ENCODE peak calls at places on chromosomes 1 and 21, in five cellular contexts. One of them, this sample, is unnamed.

GRCh38 chr1:169610110-169610509 is 19.8 kb downstream of the SELP start:
- DNase-seq in cardiac fibroblast: no peak
- DNase-seq in GM13976: no peak
- DNase-seq in glutamatergic neuron: no peak
- DNase-seq in AG10803: no peak
- DNase-seq in this sample: no peak

GRCh38 chr1:219498666-219499065 is 114.2 kb downstream of the ZC3H11B start:
- DNase-seq in cardiac fibroblast: peak; percentile 82
- DNase-seq in GM13976: no peak
- DNase-seq in glutamatergic neuron: no peak
- DNase-seq in AG10803: peak; percentile 70
- DNase-seq in this sample: no peak

GRCh38 chr1:10692401-10693021 is 103.9 kb downstream of the CASZ1 start:
- DNase-seq in cardiac fibroblast: no peak
- DNase-seq in GM13976: peak; percentile 82
- DNase-seq in glutamatergic neuron: no peak
- DNase-seq in AG10803: no peak
- DNase-seq in this sample: no peak

GRCh38 chr1:93816970-93817738 is 61.9 kb downstream of the DNTTIP2 start:
- DNase-seq in cardiac fibroblast: peak; percentile 93
- DNase-seq in GM13976: no peak
- DNase-seq in glutamatergic neuron: no peak
- DNase-seq in AG10803: peak; percentile 73
- DNase-seq in this sample: no peak

GRCh38 chr1:10170362-10170665 is 40.1 kb upstream of the KIF1B start:
- DNase-seq in cardiac fibroblast: no peak
- DNase-seq in GM13976: peak; percentile 50
- DNase-seq in glutamatergic neuron: no peak
- DNase-seq in AG10803: peak; percentile 26
- DNase-seq in this sample: no peak

GRCh38 chr21:45322231-45322959 is 34.7 kb upstream of the POFUT2 start:
- DNase-seq in cardiac fibroblast: no peak
- DNase-seq in GM13976: no peak
- DNase-seq in glutamatergic neuron: no peak
- DNase-seq in AG10803: no peak
- DNase-seq in this sample: no peak

GRCh38 chr1:109152196-109152595 is 38.3 kb downstream of the ELAPOR1 start:
- DNase-seq in cardiac fibroblast: no peak
- DNase-seq in GM13976: no peak
- DNase-seq in glutamatergic neuron: no peak
- DNase-seq in AG10803: no peak
- DNase-seq in this sample: no peak

GRCh38 chr1:5722635-5723157 is 269.5 kb downstream of the NPHP4 start:
- DNase-seq in cardiac fibroblast: no peak
- DNase-seq in GM13976: no peak
- DNase-seq in glutamatergic neuron: no peak
- DNase-seq in AG10803: no peak
- DNase-seq in this sample: no peak

GRCh38 chr1:245212221-245212710 is 57.5 kb downstream of the KIF26B start:
- DNase-seq in cardiac fibroblast: no peak
- DNase-seq in GM13976: no peak
- DNase-seq in glutamatergic neuron: no peak
- DNase-seq in AG10803: no peak
- DNase-seq in this sample: no peak

GRCh38 chr1:88985033-88985432 is 7.4 kb downstream of the KYAT3 start:
- DNase-seq in cardiac fibroblast: peak; percentile 96
- DNase-seq in GM13976: no peak
- DNase-seq in glutamatergic neuron: no peak
- DNase-seq in AG10803: peak; percentile 81
- DNase-seq in this sample: no peak

GRCh38 chr21:35179990-35180557 is 131.0 kb upstream of the RUNX1 start:
- DNase-seq in cardiac fibroblast: peak; percentile 61
- DNase-seq in GM13976: no peak
- DNase-seq in glutamatergic neuron: no peak
- DNase-seq in AG10803: peak; percentile 71
- DNase-seq in this sample: no peak

GRCh38 chr1:39076127-39076798 is 50.1 kb downstream of the NDUFS5 start:
- DNase-seq in cardiac fibroblast: peak; percentile 92
- DNase-seq in GM13976: no peak
- DNase-seq in glutamatergic neuron: no peak
- DNase-seq in AG10803: peak; percentile 45
- DNase-seq in this sample: peak; percentile 85

GRCh38 chr1:240399381-240399780 is 212.6 kb downstream of the GREM2 start:
- DNase-seq in cardiac fibroblast: peak; percentile 88
- DNase-seq in GM13976: no peak
- DNase-seq in glutamatergic neuron: no peak
- DNase-seq in AG10803: peak; percentile 86
- DNase-seq in this sample: no peak

GRCh38 chr1:162649606-162650005 is 17.3 kb downstream of the DDR2 start:
- DNase-seq in cardiac fibroblast: no peak
- DNase-seq in GM13976: no peak
- DNase-seq in glutamatergic neuron: no peak
- DNase-seq in AG10803: no peak
- DNase-seq in this sample: no peak

GRCh38 chr21:42495765-42496119 is 282 bp downstream of the RSPH1 start:
- DNase-seq in cardiac fibroblast: peak; percentile 24
- DNase-seq in GM13976: no peak
- DNase-seq in glutamatergic neuron: no peak
- DNase-seq in AG10803: no peak
- DNase-seq in this sample: no peak

GRCh38 chr21:44802396-44803153 is 955 bp upstream of the UBE2G2 start:
- DNase-seq in cardiac fibroblast: no peak
- DNase-seq in GM13976: no peak
- DNase-seq in glutamatergic neuron: no peak
- DNase-seq in AG10803: no peak
- DNase-seq in this sample: no peak

GRCh38 chr1:162185299-162185698 is 115.8 kb downstream of the NOS1AP start:
- DNase-seq in cardiac fibroblast: peak; percentile 33
- DNase-seq in GM13976: no peak
- DNase-seq in glutamatergic neuron: no peak
- DNase-seq in AG10803: no peak
- DNase-seq in this sample: no peak

GRCh38 chr1:118988186-118989005 is at the start of gene TBX15:
- DNase-seq in cardiac fibroblast: no peak
- DNase-seq in GM13976: no peak
- DNase-seq in glutamatergic neuron: no peak
- DNase-seq in AG10803: peak; percentile 67
- DNase-seq in this sample: no peak

GRCh38 chr1:73910466-73910865 is 287.5 kb downstream of the LRRIQ3 start:
- DNase-seq in cardiac fibroblast: no peak
- DNase-seq in GM13976: no peak
- DNase-seq in glutamatergic neuron: no peak
- DNase-seq in AG10803: peak; percentile 37
- DNase-seq in this sample: no peak

GRCh38 chr1:53771648-53772047 is 32.7 kb upstream of the GLIS1 start:
- DNase-seq in cardiac fibroblast: peak; percentile 49
- DNase-seq in GM13976: no peak
- DNase-seq in glutamatergic neuron: no peak
- DNase-seq in AG10803: peak; percentile 94
- DNase-seq in this sample: no peak

GRCh38 chr1:11720033-11720376 is 15.9 kb upstream of the AGTRAP start:
- DNase-seq in cardiac fibroblast: no peak
- DNase-seq in GM13976: no peak
- DNase-seq in glutamatergic neuron: no peak
- DNase-seq in AG10803: no peak
- DNase-seq in this sample: no peak
- TF ChIP-seq CTCF in cardiac fibroblast: no peak
- TF ChIP-seq CTCF in GM13976: no peak
- TF ChIP-seq CTCF in glutamatergic neuron: peak; percentile 39
- TF ChIP-seq CTCF in AG10803: no peak
- TF ChIP-seq CTCF in this sample: no peak

DNA sequence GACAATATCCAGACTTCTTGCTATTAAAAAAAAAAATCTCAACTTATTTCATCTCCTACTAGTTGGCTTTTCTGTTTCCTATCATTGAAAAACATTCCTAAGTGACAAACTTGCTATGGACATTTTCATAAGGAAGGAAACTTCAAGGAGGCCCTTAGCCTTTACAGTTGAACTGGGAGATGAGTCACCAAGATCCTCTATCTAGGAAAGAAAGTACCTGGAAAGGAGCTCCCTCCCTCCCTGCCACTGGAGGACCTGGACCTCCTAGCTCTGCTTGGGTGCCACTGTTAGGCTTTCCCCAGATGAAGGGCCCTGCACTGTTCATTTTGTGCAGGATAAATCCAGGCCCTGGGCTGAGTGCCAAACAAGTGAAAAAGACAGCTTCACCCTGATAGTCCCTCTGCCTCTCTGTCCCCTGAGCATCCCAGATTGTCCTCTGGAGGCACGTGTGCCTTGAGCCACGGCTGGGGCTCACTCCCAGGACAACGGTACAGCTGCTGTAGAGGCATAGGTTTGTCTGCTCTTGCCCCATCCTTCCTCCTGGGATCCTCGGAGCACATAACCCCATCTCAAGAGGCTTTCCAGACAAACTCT is 40.2 kb upstream of the SOX13 start:
- DNase-seq in cardiac fibroblast: no peak
- DNase-seq in GM13976: no peak
- DNase-seq in glutamatergic neuron: no peak
- DNase-seq in AG10803: no peak
- DNase-seq in this sample: no peak
- TF ChIP-seq CTCF in cardiac fibroblast: no peak
- TF ChIP-seq CTCF in GM13976: no peak
- TF ChIP-seq CTCF in glutamatergic neuron: no peak
- TF ChIP-seq CTCF in AG10803: no peak
- TF ChIP-seq CTCF in this sample: no peak

GRCh38 chr1:90964444-90965035 is 57.3 kb downstream of the ZNF644 start:
- DNase-seq in cardiac fibroblast: peak; percentile 44
- DNase-seq in GM13976: no peak
- DNase-seq in glutamatergic neuron: no peak
- DNase-seq in AG10803: peak; percentile 16
- DNase-seq in this sample: no peak
- TF ChIP-seq CTCF in cardiac fibroblast: peak; percentile 27
- TF ChIP-seq CTCF in GM13976: peak; percentile 7
- TF ChIP-seq CTCF in glutamatergic neuron: no peak
- TF ChIP-seq CTCF in AG10803: peak; percentile 45
- TF ChIP-seq CTCF in this sample: no peak

DNA sequence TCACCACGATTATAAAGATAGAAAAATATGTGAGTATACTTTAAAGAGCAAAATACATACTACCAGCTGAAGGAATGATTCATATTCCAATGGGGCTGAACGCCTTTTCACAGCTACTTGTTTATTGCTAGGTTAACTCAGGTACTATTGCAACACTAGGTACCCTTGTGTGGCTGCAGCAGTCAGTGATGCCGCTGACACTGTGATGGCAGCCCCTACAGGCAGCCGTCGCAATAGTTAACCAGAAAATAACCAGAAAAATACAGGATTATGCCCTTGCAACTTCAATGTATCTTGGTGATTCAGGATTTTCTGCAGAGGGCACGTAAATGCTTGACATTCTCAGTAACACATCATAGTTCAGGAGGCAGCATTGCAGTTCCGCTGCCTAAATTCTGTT is 1.6 kb upstream of the MARK1 start:
- DNase-seq in cardiac fibroblast: no peak
- DNase-seq in GM13976: no peak
- DNase-seq in glutamatergic neuron: peak; percentile 36
- DNase-seq in AG10803: no peak
- DNase-seq in this sample: no peak
- TF ChIP-seq CTCF in cardiac fibroblast: no peak
- TF ChIP-seq CTCF in GM13976: no peak
- TF ChIP-seq CTCF in glutamatergic neuron: peak; percentile 34
- TF ChIP-seq CTCF in AG10803: no peak
- TF ChIP-seq CTCF in this sample: no peak

DNA sequence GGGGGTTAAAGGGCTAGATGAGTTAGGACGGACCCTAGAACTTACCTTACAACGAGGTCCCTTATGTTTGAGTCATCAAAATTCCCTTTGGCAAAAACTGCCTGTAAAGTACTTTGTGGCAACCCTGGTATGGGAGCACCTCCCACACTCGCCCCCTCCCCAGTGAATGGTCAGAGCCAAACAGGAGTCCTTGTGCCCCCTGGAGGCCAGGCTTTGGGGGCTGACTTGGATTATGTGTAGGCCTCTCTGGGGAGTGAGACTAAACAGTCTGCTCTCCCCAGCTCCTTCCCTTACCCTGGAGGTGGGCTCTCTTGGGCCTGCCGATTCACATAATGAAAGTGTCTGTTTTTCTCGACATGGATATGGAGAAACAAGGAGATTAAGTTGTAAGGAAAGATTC is 81.2 kb downstream of the ADCY10 start:
- DNase-seq in cardiac fibroblast: no peak
- DNase-seq in GM13976: no peak
- DNase-seq in glutamatergic neuron: no peak
- DNase-seq in AG10803: no peak
- DNase-seq in this sample: no peak
- TF ChIP-seq CTCF in cardiac fibroblast: no peak
- TF ChIP-seq CTCF in GM13976: no peak
- TF ChIP-seq CTCF in glutamatergic neuron: no peak
- TF ChIP-seq CTCF in AG10803: no peak
- TF ChIP-seq CTCF in this sample: no peak

DNA sequence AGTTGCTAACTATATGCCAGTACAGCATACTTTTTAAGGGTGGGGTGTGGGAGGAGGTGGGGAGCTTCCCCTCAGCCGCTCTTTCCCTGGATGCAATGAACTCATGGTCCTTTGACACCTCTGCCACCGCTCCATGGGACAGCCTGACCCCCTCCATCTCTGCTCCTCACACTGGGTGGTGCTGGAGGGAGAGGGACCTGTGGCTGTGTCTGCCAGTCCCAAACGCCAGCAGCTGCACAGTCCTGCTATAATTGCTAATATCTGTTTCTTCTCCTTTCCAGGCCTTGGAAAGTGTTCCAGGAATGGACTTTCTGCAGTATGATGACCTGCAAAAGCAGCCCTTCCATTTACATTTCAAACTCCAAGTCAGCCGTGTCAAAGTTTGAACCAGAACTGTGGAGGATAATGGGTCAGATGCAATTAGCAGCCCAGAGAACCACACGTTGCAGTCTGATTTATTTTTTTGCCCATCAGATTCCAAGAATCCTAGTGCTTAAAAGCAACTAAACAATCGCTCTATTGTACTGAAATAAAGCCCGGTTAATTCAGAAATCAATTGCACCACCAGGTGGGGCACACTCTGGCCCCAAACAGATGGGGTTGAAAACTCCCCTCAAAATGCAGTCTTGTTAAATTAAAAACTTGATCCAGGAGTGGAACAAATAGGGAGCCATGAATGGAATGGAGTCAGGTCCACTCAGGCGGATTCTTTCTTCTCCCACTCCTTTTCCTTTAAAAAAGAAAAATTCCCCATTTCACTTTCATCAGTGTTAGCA is 160.6 kb upstream of the LMO4 start:
- DNase-seq in cardiac fibroblast: no peak
- DNase-seq in GM13976: no peak
- DNase-seq in glutamatergic neuron: no peak
- DNase-seq in AG10803: no peak
- DNase-seq in this sample: no peak
- TF ChIP-seq CTCF in cardiac fibroblast: no peak
- TF ChIP-seq CTCF in GM13976: no peak
- TF ChIP-seq CTCF in glutamatergic neuron: no peak
- TF ChIP-seq CTCF in AG10803: peak; percentile 7
- TF ChIP-seq CTCF in this sample: no peak